ENCODE peak calls at places on chromosomes 4 and X, in ten cellular contexts. T is fibroblast of lung, R is H9, Y is IMR-90, Q is astrocyte, P is PC-3, K is kidney, V is neural progenitor cell, X is DND-41, N is SK-N-SH. L is an unnamed sample. For H3K4me1, the result is how much of the 10 kb centered on the place peaks cover.

GRCh38 chr4:183729430-183730328 is 70.6 kb downstream of the TRAPPC11 start:
- DNase-seq in T (no peak), R (no peak), Y (peak), Q (peak), P (no peak), K (no peak), V (no peak), X (no peak), N (no peak), L (no peak)

GRCh38 chr4:25343671-25344070 is 31.1 kb downstream of the ZCCHC4 start:
- DNase-seq in T (no peak), R (no peak), Y (peak), Q (peak), P (peak), K (no peak), V (no peak), X (no peak), N (no peak), L (no peak)

GRCh38 chr4:32462944-32463343 is 1742.8 kb downstream of the PCDH7 start:
- DNase-seq in T (peak), R (peak), Y (peak), Q (no peak), P (peak), K (no peak), V (peak), X (no peak), N (no peak), L (peak)

GRCh38 chrX:132488819-132489255 is at the start of gene MBNL3:
- DNase-seq in T (peak), R (peak), Y (peak), Q (peak), P (peak), K (peak), V (peak), X (peak), N (peak), L (peak)

GRCh38 chrX:78712381-78712780 is 35.1 kb upstream of the LPAR4 start:
- DNase-seq in T (no peak), R (no peak), Y (no peak), Q (peak), P (no peak), K (no peak), V (no peak), X (no peak), N (no peak), L (no peak)

GRCh38 chr4:154045086-154045485 is 256.2 kb upstream of the SFRP2 start:
- DNase-seq in T (no peak), R (no peak), Y (no peak), Q (no peak), P (no peak), K (no peak), V (no peak), X (no peak), N (no peak), L (no peak)

GRCh38 chrX:53050841-53051240 is 2.3 kb downstream of the GPR173 start:
- DNase-seq in T (peak), R (no peak), Y (no peak), Q (peak), P (no peak), K (no peak), V (no peak), X (no peak), N (no peak), L (no peak)

GRCh38 chr4:84958434-84958833 is 8.1 kb downstream of the WDFY3 start:
- DNase-seq in T (no peak), R (no peak), Y (no peak), Q (no peak), P (no peak), K (no peak), V (no peak), X (no peak), N (no peak), L (no peak)

GRCh38 chrX:121160987-121161386 is 113.6 kb downstream of the GLUD2 start:
- DNase-seq in T (no peak), R (no peak), Y (no peak), Q (peak), P (no peak), K (no peak), V (no peak), X (no peak), N (no peak), L (no peak)

GRCh38 chrX:96576358-96576757 is 108.3 kb upstream of the DIAPH2 start:
- DNase-seq in T (peak), R (no peak), Y (peak), Q (no peak), P (peak), K (no peak), V (no peak), X (no peak), N (no peak), L (peak)

GRCh38 chr4:147194107-147194506 is 248.4 kb upstream of the TTC29 start:
- DNase-seq in T (peak), R (no peak), Y (no peak), Q (no peak), P (no peak), K (peak), V (no peak), X (no peak), N (no peak), L (peak)

GRCh38 chr4:117793786-117794369 is 240.4 kb upstream of the NDST3 start:
- DNase-seq in T (no peak), R (no peak), Y (no peak), Q (peak), P (no peak), K (no peak), V (no peak), X (no peak), N (no peak), L (no peak)

GRCh38 chr4:153538408-153539057 is 72.4 kb downstream of the TMEM131L start:
- DNase-seq in T (peak), R (no peak), Y (peak), Q (no peak), P (no peak), K (no peak), V (no peak), X (no peak), N (peak), L (no peak)

GRCh38 chr4:159828687-159829086 is 725.8 kb downstream of the RAPGEF2 start:
- DNase-seq in T (no peak), R (no peak), Y (no peak), Q (no peak), P (no peak), K (no peak), V (no peak), X (no peak), N (no peak), L (no peak)

GRCh38 chrX:135520022-135520552 is 373 bp upstream of the INTS6L start:
- DNase-seq in T (peak), R (no peak), Y (peak), Q (peak), P (no peak), K (no peak), V (peak), X (no peak), N (no peak), L (no peak)

DNA sequence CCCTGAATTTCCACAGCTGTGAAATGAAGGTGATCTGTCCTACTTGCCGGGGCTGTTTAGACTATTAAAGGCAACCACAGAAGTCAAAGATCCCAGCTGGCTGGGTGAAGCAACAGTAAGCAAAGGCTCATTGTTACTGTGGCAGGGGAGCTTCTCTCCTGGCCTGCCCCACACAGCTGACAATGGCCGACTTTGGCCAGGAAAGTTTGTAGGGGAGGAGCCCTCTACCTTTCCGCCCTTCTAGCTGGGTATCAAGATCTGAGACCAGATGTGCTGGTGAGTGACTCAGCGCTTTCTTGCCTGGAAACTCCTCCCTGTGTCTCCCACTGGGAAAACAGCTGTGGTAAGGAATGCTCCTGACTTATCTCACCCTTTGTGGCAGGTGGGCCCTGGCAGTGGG is 21.1 kb downstream of the RASSF6 start:
- DNase-seq in T (peak), R (peak), Y (peak), Q (peak), P (peak), K (no peak), V (peak), X (peak), N (no peak), L (peak)
- H3K9ac ChIP-seq in T (no peak), R (no peak), Y (no peak), Q (no peak), P (no peak), K (no peak), V (no peak), X (peak), N (no peak), L (no peak)

DNA sequence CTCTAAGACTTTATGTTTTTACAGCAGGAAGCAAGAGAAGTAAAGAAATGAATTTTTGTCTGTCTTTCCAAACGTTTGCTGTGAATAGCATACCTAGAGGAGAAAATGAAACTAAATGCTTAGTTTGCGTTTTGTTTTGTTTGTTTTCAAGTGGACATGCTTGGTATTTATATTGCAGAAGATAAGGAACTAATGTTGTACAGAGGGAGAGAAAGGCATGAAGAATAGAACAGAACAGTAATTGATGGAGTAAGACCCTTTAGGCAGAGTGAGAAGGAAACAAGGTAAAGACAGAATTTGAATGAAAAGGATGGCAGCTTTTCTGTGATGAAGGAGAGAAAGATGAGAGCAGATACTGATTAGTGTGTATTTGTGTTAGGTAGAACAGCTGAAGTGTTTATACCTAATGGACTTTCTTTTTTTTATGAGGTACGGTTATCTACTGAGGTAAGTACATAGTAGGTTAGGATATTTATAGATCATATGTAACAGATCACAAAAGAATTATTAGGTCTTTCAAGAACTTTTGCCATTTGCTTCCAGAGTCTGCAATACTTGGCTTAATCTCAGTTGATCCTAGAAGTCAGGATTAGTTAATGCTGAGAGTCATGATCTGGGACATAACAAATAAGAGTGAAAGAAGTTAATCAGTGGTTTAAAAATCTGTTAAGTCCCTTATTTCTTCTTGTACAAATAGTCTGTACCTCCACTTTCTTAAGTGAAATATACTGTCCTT is 36.9 kb downstream of the FABP2 start:
- DNase-seq in T (peak), R (no peak), Y (peak), Q (peak), P (peak), K (no peak), V (no peak), X (no peak), N (no peak), L (peak)
- H3K4me1 ChIP-seq in T (under half), R (under half), Y (under half), Q (under half), P (under half), K (under half), V (under half), X (under half), N (under half), L (half or more)

GRCh38 chrX:43961699-43962098 is 11.5 kb downstream of the NDP start:
- DNase-seq in T (no peak), R (no peak), Y (no peak), Q (no peak), P (peak), K (no peak), V (no peak), X (no peak), N (no peak), L (no peak)
- TF ChIP-seq CTCF in T (no peak), R (peak), Y (peak), Q (peak), P (peak), K (no peak), V (peak), X (peak), N (peak), L (no peak)

DNA sequence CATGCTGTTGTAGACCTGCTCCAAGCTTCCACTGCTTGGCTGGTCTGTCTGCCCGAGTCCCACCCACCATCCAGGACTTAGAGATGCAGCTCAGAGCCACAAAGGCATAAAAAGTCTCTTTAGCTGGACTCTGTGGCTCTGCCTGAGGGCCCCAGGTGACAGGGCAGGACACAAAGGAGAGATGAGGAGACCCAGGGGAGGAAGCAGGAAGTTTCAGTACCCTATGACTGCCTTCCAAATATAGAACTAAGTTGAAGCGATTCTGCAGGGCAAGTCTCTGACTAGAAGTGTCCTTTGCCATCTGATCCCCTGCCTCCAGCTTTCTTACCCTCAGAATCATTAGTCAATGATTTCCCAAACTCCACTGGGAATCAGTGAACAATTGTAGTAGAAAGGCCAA is 11.2 kb upstream of the CXCR3 start:
- DNase-seq in T (no peak), R (no peak), Y (no peak), Q (no peak), P (no peak), K (no peak), V (no peak), X (no peak), N (no peak), L (no peak)
- H3K9ac ChIP-seq in T (no peak), R (no peak), Y (no peak), Q (no peak), P (no peak), K (no peak), V (no peak), X (no peak), N (no peak), L (no peak)

GRCh38 chrX:12946406-12946805 is 28.5 kb upstream of the TMSB4X start:
- DNase-seq in T (no peak), R (no peak), Y (no peak), Q (no peak), P (no peak), K (no peak), V (peak), X (no peak), N (no peak), L (no peak)
- H3K4me1 ChIP-seq in T (under half), R (under half), Y (under half), Q (under half), P (under half), K (under half), V (under half), X (half or more), N (under half), L (under half)